ENCODE peak calls at places on chromosome 1, in ten cellular contexts. O, P, B, W, K, V, H, I, A and C are unnamed samples.

GRCh38 chr1:79128726-79129125 is 122.2 kb upstream of the ADGRL4 start:
- DNase-seq in I (no peak), H (no peak), V (no peak), W (no peak), P (no peak), O (no peak), B (no peak), A (peak), K (no peak), C (peak)

GRCh38 chr1:153659175-153659534 is 652 bp downstream of the SNAPIN start:
- DNase-seq in B (no peak), W (no peak), O (no peak), K (no peak), P (no peak), V (no peak), I (no peak), A (no peak), H (no peak), C (no peak)

GRCh38 chr1:186904361-186904760 is 75.6 kb downstream of the PLA2G4A start:
- DNase-seq in O (no peak), I (no peak), B (no peak), K (no peak), P (no peak), H (no peak), A (no peak), V (no peak), W (no peak), C (no peak)

GRCh38 chr1:46168463-46168862 is 6.4 kb upstream of the TSPAN1 start:
- DNase-seq in O (no peak), B (no peak), P (no peak), A (no peak), V (no peak), W (no peak), H (no peak), K (no peak), I (no peak), C (no peak)

GRCh38 chr1:205993068-205993467 is 10.1 kb downstream of the RAB7B start:
- DNase-seq in I (no peak), K (no peak), P (no peak), W (peak), H (no peak), B (no peak), A (no peak), V (no peak), O (no peak), C (no peak)

GRCh38 chr1:909861-910310 is 13.8 kb upstream of the SAMD11 start:
- DNase-seq in B (no peak), A (no peak), K (no peak), O (no peak), P (peak), H (no peak), V (no peak), I (no peak), W (peak), C (no peak)

GRCh38 chr1:204041232-204041767 is 31.6 kb upstream of the SOX13 start:
- DNase-seq in A (no peak), W (peak), B (no peak), V (no peak), H (no peak), P (no peak), I (peak), O (no peak), K (no peak), C (no peak)

GRCh38 chr1:232472485-232473041 is 157.4 kb downstream of the SIPA1L2 start:
- DNase-seq in A (no peak), W (no peak), O (no peak), H (no peak), K (no peak), I (no peak), V (no peak), P (no peak), B (no peak), C (no peak)

GRCh38 chr1:232084584-232085223 is 458.1 kb downstream of the DISC1 start:
- DNase-seq in B (no peak), V (no peak), H (peak), I (peak), K (no peak), W (no peak), P (no peak), O (no peak), A (no peak), C (no peak)

GRCh38 chr1:1185101-1185765 is 11.6 kb downstream of the TTLL10 start:
- DNase-seq in I (no peak), A (no peak), W (peak), K (no peak), H (peak), P (no peak), V (no peak), B (no peak), O (no peak), C (no peak)

DNA sequence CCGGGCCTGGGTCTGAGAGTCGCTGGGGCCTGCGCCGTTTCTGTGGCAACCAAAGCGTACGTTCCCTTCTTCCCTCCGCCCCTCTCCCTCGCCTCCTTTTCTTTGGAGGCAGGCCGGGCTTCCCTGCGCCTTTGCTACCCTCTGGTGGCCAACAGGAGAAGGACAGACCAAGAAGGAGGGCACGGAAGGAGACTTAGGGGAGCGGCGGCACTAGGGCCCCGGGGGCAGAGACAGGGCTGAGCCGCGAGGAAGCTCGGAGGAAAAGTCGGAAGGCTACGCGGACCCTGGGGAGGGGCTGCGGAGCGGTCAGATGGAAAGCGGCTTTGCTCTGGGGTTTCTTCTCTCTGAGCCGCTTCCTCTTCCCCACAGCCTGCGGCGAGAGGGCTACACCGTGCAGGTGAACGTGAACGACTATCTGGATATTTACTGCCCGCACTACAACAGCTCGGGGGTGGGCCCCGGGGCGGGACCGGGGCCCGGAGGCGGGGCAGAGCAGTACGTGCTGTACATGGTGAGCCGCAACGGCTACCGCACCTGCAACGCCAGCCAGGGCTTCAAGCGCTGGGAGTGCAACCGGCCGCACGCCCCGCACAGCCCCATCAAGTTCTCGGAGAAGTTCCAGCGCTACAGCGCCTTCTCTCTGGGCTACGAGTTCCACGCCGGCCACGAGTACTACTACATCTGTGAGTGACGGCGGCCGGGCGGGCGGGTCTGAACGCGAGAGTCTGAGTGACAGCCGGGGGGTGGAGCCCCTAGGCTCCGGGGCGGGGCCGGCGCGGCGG is 6.3 kb downstream of the EFNA3 start:
- DNase-seq in O (peak), V (peak), H (peak), A (peak), K (peak), B (peak), W (peak), P (peak), I (peak), C (peak)
- TF ChIP-seq POLR2A in O (peak), V (no peak), H (peak), A (peak), K (no peak), B (peak), W (no peak), P (no peak), I (no peak), C (peak)

GRCh38 chr1:210328032-210328745 is 513 bp upstream of the HHAT start:
- DNase-seq in I (peak), A (no peak), H (no peak), O (no peak), B (no peak), P (no peak), V (no peak), W (no peak), K (no peak), C (no peak)

GRCh38 chr1:210330279-210330866 is 1.7 kb downstream of the HHAT start:
- DNase-seq in I (no peak), P (no peak), O (peak), B (no peak), V (no peak), K (no peak), A (no peak), H (no peak), W (no peak), C (no peak)

GRCh38 chr1:210332233-210332632 is 3.5 kb downstream of the HHAT start:
- DNase-seq in K (no peak), V (no peak), W (no peak), H (no peak), A (no peak), P (no peak), O (no peak), I (no peak), B (no peak), C (no peak)

GRCh38 chr1:210325026-210325670 is 3.6 kb upstream of the HHAT start:
- DNase-seq in I (no peak), H (no peak), P (no peak), V (no peak), K (no peak), O (no peak), A (no peak), B (no peak), W (no peak), C (no peak)

GRCh38 chr1:210328746-210329488 is at the start of gene HHAT:
- DNase-seq in I (peak), K (no peak), V (peak), H (peak), P (peak), O (peak), B (peak), A (peak), W (peak), C (peak)
- TF ChIP-seq POLR2A in I (no peak), K (no peak), V (peak), H (no peak), P (no peak), O (peak), B (no peak), A (peak), W (no peak), C (peak)

GRCh38 chr1:183024352-183025337 is 1.4 kb downstream of the LAMC1 start:
- DNase-seq in W (no peak), B (no peak), V (no peak), O (no peak), P (no peak), H (no peak), A (no peak), K (no peak), I (no peak), C (no peak)

GRCh38 chr1:183023146-183023600 is at the start of gene LAMC1:
- DNase-seq in V (peak), W (peak), O (peak), I (peak), B (peak), P (peak), K (no peak), A (peak), H (peak), C (peak)

GRCh38 chr1:183021405-183022201 is 1.6 kb upstream of the LAMC1 start:
- DNase-seq in W (no peak), B (no peak), V (no peak), P (no peak), H (no peak), K (no peak), A (no peak), I (no peak), O (no peak), C (no peak)

GRCh38 chr1:183023601-183024351 is 556 bp downstream of the LAMC1 start:
- DNase-seq in O (peak), P (peak), V (peak), H (peak), K (no peak), I (peak), A (peak), B (peak), W (peak), C (peak)

DNA sequence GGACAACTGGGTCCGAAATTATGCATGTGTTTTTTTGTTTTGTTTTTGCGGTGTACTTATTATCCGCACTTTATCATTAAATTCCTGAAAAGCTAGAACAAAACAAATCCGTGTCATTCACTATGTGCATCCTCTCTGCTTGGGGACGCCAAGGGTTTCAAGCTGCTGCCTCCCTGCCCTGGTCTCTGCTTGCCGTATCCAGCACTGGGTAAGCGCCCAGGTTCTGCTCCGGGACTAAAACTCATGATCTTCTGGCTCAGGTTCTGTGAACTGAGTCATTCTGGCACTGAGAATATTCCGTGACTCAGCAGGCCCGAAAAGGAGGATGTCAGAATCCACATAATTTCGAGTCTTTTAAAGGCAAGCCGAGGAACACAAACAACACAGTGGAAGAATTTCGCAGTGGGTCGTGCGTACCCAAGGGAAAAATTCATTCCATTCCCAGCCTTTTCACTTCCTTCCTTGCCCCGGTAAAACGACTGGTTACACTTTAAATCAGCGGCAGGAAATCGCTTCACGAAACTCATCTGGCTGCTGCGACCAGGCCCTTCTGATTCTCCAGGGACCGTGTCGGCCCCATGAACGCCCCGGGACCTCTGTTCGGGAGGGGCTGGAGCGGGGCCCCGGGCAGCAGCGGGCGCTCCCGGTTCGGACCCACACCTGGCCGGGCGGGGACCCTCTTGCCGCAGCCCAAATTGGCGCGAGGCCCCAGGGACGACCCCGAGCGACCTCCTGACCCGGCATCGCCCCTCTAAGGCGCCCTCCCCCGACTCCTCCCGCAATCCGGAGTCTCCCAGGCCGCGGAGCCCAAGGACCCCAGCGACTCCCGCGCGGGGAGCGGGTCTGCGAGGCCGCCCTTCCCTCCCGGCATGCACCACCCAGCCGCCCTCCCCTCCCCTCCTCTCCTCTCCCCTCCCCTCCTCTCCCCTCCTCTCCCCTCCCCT is 746 bp upstream of the LAMC1 start:
- DNase-seq in A (peak), K (peak), I (peak), B (peak), O (peak), P (peak), V (peak), H (peak), W (peak), C (peak)
- TF ChIP-seq POLR2A in A (peak), K (peak), I (no peak), B (peak), O (peak), P (peak), V (no peak), H (peak), W (no peak), C (peak)

DNA sequence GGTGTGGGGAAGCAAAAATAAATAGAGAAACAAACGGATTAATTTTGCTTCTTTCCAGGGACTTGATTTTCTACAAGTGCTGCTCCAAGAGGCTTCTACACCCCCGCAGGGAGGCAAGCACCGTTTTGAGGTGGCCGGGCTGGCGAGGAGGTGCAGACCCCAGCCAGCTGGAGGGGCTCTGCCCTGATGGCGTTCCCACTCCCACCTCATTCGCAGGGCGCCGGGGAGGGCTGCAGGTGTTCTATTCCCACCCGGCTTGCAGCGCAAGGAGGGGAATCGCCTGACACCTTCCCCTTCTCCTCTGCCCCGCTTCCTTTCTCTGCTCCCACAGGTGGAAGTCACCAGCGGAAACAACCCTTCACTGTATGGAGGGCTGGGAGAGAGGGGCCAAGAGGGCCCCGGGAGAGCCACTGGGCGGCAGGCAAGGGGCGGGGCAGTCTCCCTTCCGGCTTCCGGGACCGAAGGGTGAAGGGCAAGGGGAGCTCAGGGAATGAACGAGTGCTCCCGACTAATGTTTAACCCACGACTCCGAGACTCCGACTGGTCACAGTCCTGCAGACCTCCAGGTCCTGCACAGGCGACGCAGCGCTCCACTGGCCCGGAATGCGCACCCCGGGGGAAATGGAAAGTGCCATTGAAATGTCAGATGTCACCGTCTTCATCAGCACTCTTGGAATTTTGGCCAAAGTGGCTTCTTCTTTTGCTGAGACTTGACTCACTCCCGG is 29.1 kb downstream of the TEX35 start:
- DNase-seq in K (no peak), P (no peak), H (peak), A (peak), B (peak), W (peak), O (peak), I (peak), V (peak), C (no peak)
- TF ChIP-seq POLR2A in K (no peak), P (no peak), H (no peak), A (peak), B (peak), W (no peak), O (peak), I (no peak), V (no peak), C (no peak)

DNA sequence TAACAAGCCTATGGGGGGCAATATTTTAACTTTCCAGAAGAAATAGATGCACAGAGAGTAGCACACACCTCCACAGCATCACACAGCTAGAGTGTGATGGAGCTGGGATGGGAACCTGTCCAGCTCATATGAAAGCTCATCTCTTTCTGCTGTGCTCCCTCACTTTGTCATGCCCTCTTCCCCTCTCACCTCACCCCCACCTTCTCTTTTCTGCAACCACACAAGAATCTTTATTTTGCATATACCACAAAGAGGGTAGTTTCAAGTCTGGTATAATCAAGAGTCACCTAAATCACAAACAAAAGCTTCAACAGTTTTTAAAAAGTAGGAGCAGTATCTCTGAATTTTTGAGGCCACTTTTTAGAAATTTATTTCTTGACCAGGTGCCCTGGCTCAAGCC is 22.6 kb downstream of the FOXD2 start:
- DNase-seq in O (no peak), I (no peak), P (no peak), B (no peak), K (no peak), H (no peak), V (no peak), A (no peak), W (no peak), C (no peak)
- TF ChIP-seq POLR2A in O (no peak), I (no peak), P (no peak), B (no peak), K (no peak), H (no peak), V (no peak), A (no peak), W (no peak), C (no peak)